ENCODE peak calls at places on chromosomes 6 and 20, in seven cellular contexts. C, J, M, F, S, T and P are unnamed samples.

GRCh38 chr6:96626749-96627353 is 63.9 kb downstream of the FHL5 start:
- DNase-seq in J (no peak), M (no peak), S (peak), C (no peak), T (no peak), F (peak), P (no peak)

GRCh38 chr20:55800501-55800900 is 204.8 kb downstream of the CBLN4 start:
- DNase-seq in C (no peak), M (no peak), S (no peak), F (no peak), T (no peak), J (no peak), P (no peak)

GRCh38 chr6:121858310-121858709 is 422.9 kb downstream of the GJA1 start:
- DNase-seq in F (no peak), M (no peak), C (no peak), S (no peak), J (no peak), T (no peak), P (no peak)

GRCh38 chr6:126748141-126748540 is 370.3 kb upstream of the RSPO3 start:
- DNase-seq in T (no peak), S (no peak), F (no peak), C (no peak), M (no peak), J (no peak), P (no peak)

GRCh38 chr20:4091332-4092135 is 76.2 kb upstream of the RNF24 start:
- DNase-seq in F (peak), J (peak), T (peak), M (peak), C (no peak), S (peak), P (peak)

GRCh38 chr6:117205876-117206275 is 59.5 kb upstream of the VGLL2 start:
- DNase-seq in M (no peak), J (no peak), F (no peak), T (no peak), C (no peak), S (no peak), P (no peak)

GRCh38 chr20:63693079-63693974 is 3.1 kb upstream of the TNFRSF6B start:
- DNase-seq in C (no peak), S (no peak), T (no peak), F (no peak), M (no peak), J (peak), P (no peak)

GRCh38 chr20:13800728-13801134 is 15.9 kb downstream of the NDUFAF5 start:
- DNase-seq in S (peak), T (peak), M (no peak), C (peak), J (peak), F (peak), P (peak)

GRCh38 chr6:89007209-89008001 is 44.0 kb upstream of the RNGTT start:
- DNase-seq in F (no peak), C (no peak), M (no peak), T (no peak), S (no peak), J (no peak), P (no peak)

GRCh38 chr6:108996208-108996607 is 98.4 kb downstream of the SESN1 start:
- DNase-seq in F (no peak), C (no peak), J (no peak), M (no peak), S (no peak), T (no peak), P (no peak)

GRCh38 chr20:58646703-58647102 is 4.4 kb upstream of the STX16 start:
- DNase-seq in S (no peak), T (no peak), C (no peak), M (no peak), J (no peak), F (no peak), P (no peak)

GRCh38 chr6:16253399-16254144 is 15.2 kb downstream of the GMPR start:
- DNase-seq in M (no peak), F (no peak), S (no peak), C (no peak), J (no peak), T (no peak), P (no peak)

GRCh38 chr6:16254535-16254934 is 16.1 kb downstream of the GMPR start:
- DNase-seq in C (no peak), F (no peak), S (no peak), M (no peak), T (no peak), J (no peak), P (no peak)

GRCh38 chr6:16258709-16259075 is 20.3 kb downstream of the GMPR start:
- DNase-seq in S (no peak), T (no peak), C (no peak), J (no peak), F (no peak), M (no peak), P (no peak)

GRCh38 chr6:16256781-16257180 is 18.4 kb downstream of the GMPR start:
- DNase-seq in M (no peak), T (no peak), J (no peak), S (no peak), F (no peak), C (no peak), P (no peak)

DNA sequence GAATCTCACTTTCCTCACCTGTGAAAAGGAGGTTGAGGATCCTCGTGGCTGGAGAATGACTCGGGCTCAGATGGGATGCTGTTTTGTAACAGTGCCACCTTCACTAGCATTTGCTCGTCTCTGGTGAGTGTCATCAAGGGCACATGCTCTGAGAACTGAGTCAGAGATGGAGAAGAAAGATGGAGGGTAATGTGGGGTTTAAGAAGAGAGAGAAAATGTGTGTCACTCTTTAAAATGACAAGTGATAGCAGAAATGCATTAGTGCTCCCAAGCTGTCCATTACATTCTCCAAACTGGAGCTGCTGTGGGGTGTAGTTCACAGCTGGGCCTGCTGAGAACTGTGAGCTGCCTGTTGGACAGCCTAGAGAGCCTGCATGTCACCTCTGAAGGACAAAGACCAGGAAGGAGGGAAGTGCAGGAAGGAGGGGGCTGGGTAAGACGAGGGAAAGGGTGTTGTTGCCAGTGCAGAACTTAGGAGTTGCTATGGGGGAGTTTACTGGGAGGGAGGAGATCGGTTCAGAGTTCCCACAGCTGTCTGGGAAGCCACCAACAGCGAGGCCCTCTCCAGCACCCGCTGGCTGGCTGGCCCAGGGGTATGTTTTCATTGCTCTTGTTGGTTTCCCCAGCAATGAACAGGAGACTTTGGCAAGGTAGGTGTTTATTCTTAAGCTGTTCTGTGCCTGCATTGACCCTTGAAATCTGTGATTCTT is 19.8 kb downstream of the GMPR start:
- DNase-seq in T (no peak), F (peak), S (peak), C (no peak), J (peak), M (no peak), P (no peak)
- TF ChIP-seq CTCF in T (no peak), F (no peak), S (no peak), C (no peak), J (no peak), M (no peak), P (no peak)

GRCh38 chr6:27119329-27119728 is 128.2 kb upstream of the PRSS16 start:
- DNase-seq in C (no peak), S (no peak), J (no peak), F (no peak), T (no peak), M (no peak), P (no peak)
- TF ChIP-seq CTCF in C (no peak), S (no peak), J (no peak), F (no peak), T (no peak), M (no peak), P (no peak)

GRCh38 chr6:155093430-155093829 is 98.3 kb downstream of the TIAM2 start:
- DNase-seq in T (no peak), S (no peak), J (no peak), C (no peak), F (no peak), M (no peak), P (no peak)
- TF ChIP-seq CTCF in T (no peak), S (no peak), J (no peak), C (no peak), F (no peak), M (no peak), P (no peak)

GRCh38 chr20:62688855-62689460 is 19.7 kb upstream of the NTSR1 start:
- DNase-seq in S (peak), T (no peak), C (no peak), M (no peak), F (peak), J (no peak), P (no peak)
- TF ChIP-seq CTCF in S (peak), T (no peak), C (no peak), M (peak), F (peak), J (peak), P (no peak)

GRCh38 chr6:118930680-118931079 is 4.3 kb downstream of the MCM9 start:
- DNase-seq in T (no peak), C (no peak), F (no peak), S (no peak), M (no peak), J (no peak), P (no peak)
- TF ChIP-seq CTCF in T (no peak), C (no peak), F (peak), S (no peak), M (no peak), J (no peak), P (no peak)